ENCODE peak calls at places on chromosomes 6 and 20, in ten cellular contexts. One of them, this sample, is unnamed.
A peak's percentile ranks its signal among the peaks of the same experiment; 100 is the strongest.

GRCh38 chr6:30060634-30060981 is 457 bp upstream of the POLR1H start:
- DNase-seq in astrocyte of the spinal cord: no peak
- DNase-seq in GM06990: peak; percentile 36
- DNase-seq in Calu3: peak; percentile 23
- DNase-seq in heart right ventricle: peak; percentile 20
- DNase-seq in AG04450: no peak
- DNase-seq in uterus: no peak
- DNase-seq in osteocyte: no peak
- DNase-seq in neural crest cell: no peak
- DNase-seq in mesothelial cell of epicardium: no peak
- DNase-seq in this sample: peak; percentile 26

GRCh38 chr6:35443341-35444030 is 8.7 kb upstream of the FANCE start:
- DNase-seq in astrocyte of the spinal cord: no peak
- DNase-seq in GM06990: no peak
- DNase-seq in Calu3: no peak
- DNase-seq in heart right ventricle: no peak
- DNase-seq in AG04450: no peak
- DNase-seq in uterus: no peak
- DNase-seq in osteocyte: no peak
- DNase-seq in neural crest cell: no peak
- DNase-seq in mesothelial cell of epicardium: no peak
- DNase-seq in this sample: no peak

GRCh38 chr6:37474316-37474715 is 25.4 kb downstream of the CCDC167 start:
- DNase-seq in astrocyte of the spinal cord: no peak
- DNase-seq in GM06990: no peak
- DNase-seq in Calu3: no peak
- DNase-seq in heart right ventricle: no peak
- DNase-seq in AG04450: no peak
- DNase-seq in uterus: no peak
- DNase-seq in osteocyte: no peak
- DNase-seq in neural crest cell: no peak
- DNase-seq in mesothelial cell of epicardium: no peak
- DNase-seq in this sample: no peak

GRCh38 chr6:111765681-111766523 is 107.3 kb downstream of the FYN start:
- DNase-seq in astrocyte of the spinal cord: peak; percentile 51
- DNase-seq in GM06990: no peak
- DNase-seq in Calu3: no peak
- DNase-seq in heart right ventricle: no peak
- DNase-seq in AG04450: no peak
- DNase-seq in uterus: no peak
- DNase-seq in osteocyte: no peak
- DNase-seq in neural crest cell: no peak
- DNase-seq in mesothelial cell of epicardium: no peak
- DNase-seq in this sample: no peak

GRCh38 chr6:13368079-13368478 is 39.7 kb upstream of the TBC1D7 start:
- DNase-seq in astrocyte of the spinal cord: no peak
- DNase-seq in GM06990: no peak
- DNase-seq in Calu3: no peak
- DNase-seq in heart right ventricle: no peak
- DNase-seq in AG04450: no peak
- DNase-seq in uterus: no peak
- DNase-seq in osteocyte: no peak
- DNase-seq in neural crest cell: no peak
- DNase-seq in mesothelial cell of epicardium: no peak
- DNase-seq in this sample: no peak

GRCh38 chr6:5094327-5094726 is 9.2 kb downstream of the PPP1R3G start:
- DNase-seq in astrocyte of the spinal cord: peak; percentile 94
- DNase-seq in GM06990: no peak
- DNase-seq in Calu3: no peak
- DNase-seq in heart right ventricle: no peak
- DNase-seq in AG04450: peak; percentile 91
- DNase-seq in uterus: no peak
- DNase-seq in osteocyte: no peak
- DNase-seq in neural crest cell: no peak
- DNase-seq in mesothelial cell of epicardium: no peak
- DNase-seq in this sample: no peak

GRCh38 chr6:123091091-123091895 is 95.3 kb downstream of the CLVS2 start:
- DNase-seq in astrocyte of the spinal cord: peak; percentile 86
- DNase-seq in GM06990: no peak
- DNase-seq in Calu3: peak; percentile 23
- DNase-seq in heart right ventricle: no peak
- DNase-seq in AG04450: no peak
- DNase-seq in uterus: peak; percentile 16
- DNase-seq in osteocyte: no peak
- DNase-seq in neural crest cell: no peak
- DNase-seq in mesothelial cell of epicardium: no peak
- DNase-seq in this sample: no peak

GRCh38 chr6:109465772-109466171 is 10.2 kb upstream of the MICAL1 start:
- DNase-seq in astrocyte of the spinal cord: no peak
- DNase-seq in GM06990: no peak
- DNase-seq in Calu3: no peak
- DNase-seq in heart right ventricle: no peak
- DNase-seq in AG04450: no peak
- DNase-seq in uterus: no peak
- DNase-seq in osteocyte: no peak
- DNase-seq in neural crest cell: no peak
- DNase-seq in mesothelial cell of epicardium: no peak
- DNase-seq in this sample: no peak

GRCh38 chr6:117272032-117272866 is 6.9 kb downstream of the VGLL2 start:
- DNase-seq in astrocyte of the spinal cord: peak; percentile 22
- DNase-seq in GM06990: no peak
- DNase-seq in Calu3: no peak
- DNase-seq in heart right ventricle: no peak
- DNase-seq in AG04450: no peak
- DNase-seq in uterus: no peak
- DNase-seq in osteocyte: no peak
- DNase-seq in neural crest cell: no peak
- DNase-seq in mesothelial cell of epicardium: no peak
- DNase-seq in this sample: no peak

GRCh38 chr6:157631388-157631787 is 191.7 kb upstream of the SNX9 start:
- DNase-seq in astrocyte of the spinal cord: no peak
- DNase-seq in GM06990: no peak
- DNase-seq in Calu3: no peak
- DNase-seq in heart right ventricle: no peak
- DNase-seq in AG04450: no peak
- DNase-seq in uterus: no peak
- DNase-seq in osteocyte: no peak
- DNase-seq in neural crest cell: no peak
- DNase-seq in mesothelial cell of epicardium: no peak
- DNase-seq in this sample: no peak

GRCh38 chr20:35120012-35120701 is 27.0 kb downstream of the EDEM2 start:
- DNase-seq in astrocyte of the spinal cord: peak; percentile 57
- DNase-seq in GM06990: no peak
- DNase-seq in Calu3: peak; percentile 18
- DNase-seq in heart right ventricle: no peak
- DNase-seq in AG04450: peak; percentile 32
- DNase-seq in uterus: no peak
- DNase-seq in osteocyte: no peak
- DNase-seq in neural crest cell: no peak
- DNase-seq in mesothelial cell of epicardium: no peak
- DNase-seq in this sample: no peak

GRCh38 chr6:39342692-39343460 is 20.4 kb upstream of the KCNK16 start:
- DNase-seq in astrocyte of the spinal cord: no peak
- DNase-seq in GM06990: no peak
- DNase-seq in Calu3: no peak
- DNase-seq in heart right ventricle: no peak
- DNase-seq in AG04450: no peak
- DNase-seq in uterus: no peak
- DNase-seq in osteocyte: no peak
- DNase-seq in neural crest cell: no peak
- DNase-seq in mesothelial cell of epicardium: no peak
- DNase-seq in this sample: peak; percentile 24

GRCh38 chr20:6142348-6142993 is 19.6 kb upstream of the FERMT1 start:
- DNase-seq in astrocyte of the spinal cord: peak; percentile 62
- DNase-seq in GM06990: peak; percentile 6
- DNase-seq in Calu3: peak; percentile 40
- DNase-seq in heart right ventricle: no peak
- DNase-seq in AG04450: peak; percentile 23
- DNase-seq in uterus: peak; percentile 20
- DNase-seq in osteocyte: peak; percentile 75
- DNase-seq in neural crest cell: peak; percentile 57
- DNase-seq in mesothelial cell of epicardium: no peak
- DNase-seq in this sample: peak; percentile 72

GRCh38 chr6:6730831-6731230 is 142.3 kb downstream of the LY86 start:
- DNase-seq in astrocyte of the spinal cord: peak; percentile 92
- DNase-seq in GM06990: no peak
- DNase-seq in Calu3: no peak
- DNase-seq in heart right ventricle: no peak
- DNase-seq in AG04450: peak; percentile 82
- DNase-seq in uterus: peak; percentile 47
- DNase-seq in osteocyte: no peak
- DNase-seq in neural crest cell: no peak
- DNase-seq in mesothelial cell of epicardium: no peak
- DNase-seq in this sample: no peak

GRCh38 chr20:39137299-39137698 is 175.2 kb downstream of the DHX35 start:
- DNase-seq in astrocyte of the spinal cord: no peak
- DNase-seq in GM06990: no peak
- DNase-seq in Calu3: no peak
- DNase-seq in heart right ventricle: no peak
- DNase-seq in AG04450: no peak
- DNase-seq in uterus: no peak
- DNase-seq in osteocyte: no peak
- DNase-seq in neural crest cell: no peak
- DNase-seq in mesothelial cell of epicardium: no peak
- DNase-seq in this sample: no peak

GRCh38 chr20:52724586-52724985 is 247.6 kb upstream of the TSHZ2 start:
- DNase-seq in astrocyte of the spinal cord: no peak
- DNase-seq in GM06990: no peak
- DNase-seq in Calu3: no peak
- DNase-seq in heart right ventricle: no peak
- DNase-seq in AG04450: no peak
- DNase-seq in uterus: no peak
- DNase-seq in osteocyte: no peak
- DNase-seq in neural crest cell: no peak
- DNase-seq in mesothelial cell of epicardium: no peak
- DNase-seq in this sample: no peak

GRCh38 chr20:3543901-3544507 is 73.2 kb downstream of the ATRN start:
- DNase-seq in astrocyte of the spinal cord: peak; percentile 90
- DNase-seq in GM06990: no peak
- DNase-seq in Calu3: no peak
- DNase-seq in heart right ventricle: no peak
- DNase-seq in AG04450: peak; percentile 26
- DNase-seq in uterus: no peak
- DNase-seq in osteocyte: no peak
- DNase-seq in neural crest cell: no peak
- DNase-seq in mesothelial cell of epicardium: no peak
- DNase-seq in this sample: no peak

GRCh38 chr6:44062771-44063560 is 64.3 kb downstream of the MRPL14 start:
- DNase-seq in astrocyte of the spinal cord: no peak
- DNase-seq in GM06990: no peak
- DNase-seq in Calu3: no peak
- DNase-seq in heart right ventricle: no peak
- DNase-seq in AG04450: no peak
- DNase-seq in uterus: no peak
- DNase-seq in osteocyte: no peak
- DNase-seq in neural crest cell: no peak
- DNase-seq in mesothelial cell of epicardium: no peak
- DNase-seq in this sample: peak; percentile 58
- TF ChIP-seq CTCF in astrocyte of the spinal cord: peak; percentile 54
- TF ChIP-seq CTCF in GM06990: peak; percentile 72
- TF ChIP-seq CTCF in Calu3: peak; percentile 72
- TF ChIP-seq CTCF in heart right ventricle: no peak
- TF ChIP-seq CTCF in AG04450: peak; percentile 45
- TF ChIP-seq CTCF in uterus: no peak
- TF ChIP-seq CTCF in osteocyte: peak; percentile 46
- TF ChIP-seq CTCF in neural crest cell: peak; percentile 52
- TF ChIP-seq CTCF in mesothelial cell of epicardium: peak; percentile 39
- TF ChIP-seq CTCF in this sample: peak; percentile 59

GRCh38 chr6:32830936-32831335 is 7.6 kb downstream of the TAP2 start:
- DNase-seq in astrocyte of the spinal cord: no peak
- DNase-seq in GM06990: no peak
- DNase-seq in Calu3: no peak
- DNase-seq in heart right ventricle: no peak
- DNase-seq in AG04450: no peak
- DNase-seq in uterus: no peak
- DNase-seq in osteocyte: no peak
- DNase-seq in neural crest cell: no peak
- DNase-seq in mesothelial cell of epicardium: no peak
- DNase-seq in this sample: no peak

GRCh38 chr6:32829495-32829894 is 9.0 kb downstream of the TAP2 start:
- DNase-seq in astrocyte of the spinal cord: no peak
- DNase-seq in GM06990: no peak
- DNase-seq in Calu3: no peak
- DNase-seq in heart right ventricle: no peak
- DNase-seq in AG04450: no peak
- DNase-seq in uterus: no peak
- DNase-seq in osteocyte: no peak
- DNase-seq in neural crest cell: no peak
- DNase-seq in mesothelial cell of epicardium: no peak
- DNase-seq in this sample: no peak

GRCh38 chr6:32830017-32830416 is 8.5 kb downstream of the TAP2 start:
- DNase-seq in astrocyte of the spinal cord: no peak
- DNase-seq in GM06990: no peak
- DNase-seq in Calu3: no peak
- DNase-seq in heart right ventricle: no peak
- DNase-seq in AG04450: no peak
- DNase-seq in uterus: no peak
- DNase-seq in osteocyte: no peak
- DNase-seq in neural crest cell: no peak
- DNase-seq in mesothelial cell of epicardium: no peak
- DNase-seq in this sample: no peak

GRCh38 chr6:32825966-32826365 is 9.2 kb upstream of the HLA-DOB start:
- DNase-seq in astrocyte of the spinal cord: peak; percentile 29
- DNase-seq in GM06990: no peak
- DNase-seq in Calu3: peak; percentile 32
- DNase-seq in heart right ventricle: no peak
- DNase-seq in AG04450: no peak
- DNase-seq in uterus: no peak
- DNase-seq in osteocyte: no peak
- DNase-seq in neural crest cell: no peak
- DNase-seq in mesothelial cell of epicardium: no peak
- DNase-seq in this sample: no peak

GRCh38 chr6:32826996-32827395 is 10.2 kb upstream of the HLA-DOB start:
- DNase-seq in astrocyte of the spinal cord: no peak
- DNase-seq in GM06990: no peak
- DNase-seq in Calu3: no peak
- DNase-seq in heart right ventricle: no peak
- DNase-seq in AG04450: no peak
- DNase-seq in uterus: no peak
- DNase-seq in osteocyte: no peak
- DNase-seq in neural crest cell: no peak
- DNase-seq in mesothelial cell of epicardium: no peak
- DNase-seq in this sample: no peak
- TF ChIP-seq CTCF in astrocyte of the spinal cord: no peak
- TF ChIP-seq CTCF in GM06990: no peak
- TF ChIP-seq CTCF in Calu3: no peak
- TF ChIP-seq CTCF in heart right ventricle: no peak
- TF ChIP-seq CTCF in AG04450: no peak
- TF ChIP-seq CTCF in uterus: no peak
- TF ChIP-seq CTCF in osteocyte: no peak
- TF ChIP-seq CTCF in neural crest cell: no peak
- TF ChIP-seq CTCF in mesothelial cell of epicardium: no peak
- TF ChIP-seq CTCF in this sample: no peak

GRCh38 chr20:1800777-1801176 is 94.4 kb upstream of the SIRPA start:
- DNase-seq in astrocyte of the spinal cord: peak; percentile 37
- DNase-seq in GM06990: no peak
- DNase-seq in Calu3: no peak
- DNase-seq in heart right ventricle: no peak
- DNase-seq in AG04450: no peak
- DNase-seq in uterus: no peak
- DNase-seq in osteocyte: no peak
- DNase-seq in neural crest cell: no peak
- DNase-seq in mesothelial cell of epicardium: no peak
- DNase-seq in this sample: no peak
- TF ChIP-seq CTCF in astrocyte of the spinal cord: peak; percentile 59
- TF ChIP-seq CTCF in GM06990: peak; percentile 35
- TF ChIP-seq CTCF in Calu3: no peak
- TF ChIP-seq CTCF in heart right ventricle: no peak
- TF ChIP-seq CTCF in AG04450: peak; percentile 66
- TF ChIP-seq CTCF in uterus: no peak
- TF ChIP-seq CTCF in osteocyte: peak; percentile 57
- TF ChIP-seq CTCF in neural crest cell: peak; percentile 47
- TF ChIP-seq CTCF in mesothelial cell of epicardium: no peak
- TF ChIP-seq CTCF in this sample: no peak

GRCh38 chr20:62148908-62149314 is 5.3 kb downstream of the SS18L1 start:
- DNase-seq in astrocyte of the spinal cord: no peak
- DNase-seq in GM06990: no peak
- DNase-seq in Calu3: no peak
- DNase-seq in heart right ventricle: no peak
- DNase-seq in AG04450: no peak
- DNase-seq in uterus: no peak
- DNase-seq in osteocyte: no peak
- DNase-seq in neural crest cell: no peak
- DNase-seq in mesothelial cell of epicardium: no peak
- DNase-seq in this sample: no peak
- TF ChIP-seq CTCF in astrocyte of the spinal cord: no peak
- TF ChIP-seq CTCF in GM06990: no peak
- TF ChIP-seq CTCF in Calu3: no peak
- TF ChIP-seq CTCF in heart right ventricle: no peak
- TF ChIP-seq CTCF in AG04450: no peak
- TF ChIP-seq CTCF in uterus: no peak
- TF ChIP-seq CTCF in osteocyte: no peak
- TF ChIP-seq CTCF in neural crest cell: no peak
- TF ChIP-seq CTCF in mesothelial cell of epicardium: no peak
- TF ChIP-seq CTCF in this sample: no peak